ENCODE peak calls at places on chromosomes 6 and 20, in four cellular contexts. C, T, X and Z are unnamed samples.

GRCh38 chr6:121263742-121264141 is 70.5 kb downstream of the TBC1D32 start:
- DNase-seq in X (no peak), T (no peak), C (no peak), Z (no peak)

GRCh38 chr6:33958208-33958862 is 154.5 kb upstream of the MLN start:
- DNase-seq in T (no peak), C (no peak), X (no peak), Z (no peak)

GRCh38 chr20:33554914-33555420 is 65.1 kb downstream of the CBFA2T2 start:
- DNase-seq in C (peak; percentile 33), X (peak; percentile 83), T (no peak), Z (peak; percentile 93)

GRCh38 chr6:13766201-13766634 is 48.1 kb downstream of the MCUR1 start:
- DNase-seq in X (no peak), C (no peak), T (no peak), Z (no peak)

GRCh38 chr6:12567682-12568081 is 148.9 kb upstream of the PHACTR1 start:
- DNase-seq in X (no peak), C (no peak), T (no peak), Z (no peak)

GRCh38 chr6:112931835-112932234 is 584.7 kb downstream of the RFPL4B start:
- DNase-seq in C (no peak), T (no peak), X (no peak), Z (no peak)

GRCh38 chr6:157329829-157330228 is 6.5 kb upstream of the TMEM242 start:
- DNase-seq in C (no peak), T (no peak), X (no peak), Z (no peak)

GRCh38 chr6:109239918-109240321 is 142.3 kb downstream of the CD164 start:
- DNase-seq in C (no peak), X (no peak), T (no peak), Z (no peak)

GRCh38 chr20:6502999-6503398 is 264.5 kb upstream of the BMP2 start:
- DNase-seq in C (no peak), X (no peak), T (no peak), Z (no peak)

GRCh38 chr6:21634582-21634981 is 41.0 kb downstream of the SOX4 start:
- DNase-seq in T (no peak), C (no peak), X (no peak), Z (no peak)

GRCh38 chr6:70604254-70604653 is 37.5 kb downstream of the SDHAF4 start:
- DNase-seq in T (no peak), X (no peak), C (no peak), Z (no peak)

GRCh38 chr6:106995640-106996039 is 21.1 kb upstream of the CD24 start:
- DNase-seq in X (no peak), T (no peak), C (no peak), Z (no peak)

GRCh38 chr6:55916188-55916587 is 40.8 kb upstream of the BMP5 start:
- DNase-seq in T (no peak), X (no peak), C (no peak), Z (no peak)

GRCh38 chr6:69624944-69625343 is 171.9 kb downstream of the LMBRD1 start:
- DNase-seq in C (no peak), T (no peak), X (no peak), Z (no peak)

GRCh38 chr6:105069821-105070445 is 109.9 kb downstream of the POPDC3 start:
- DNase-seq in C (no peak), T (no peak), X (no peak), Z (no peak)

GRCh38 chr6:144580771-144581170 is 295.6 kb downstream of the UTRN start:
- DNase-seq in T (no peak), X (no peak), C (no peak), Z (no peak)

GRCh38 chr6:147506704-147507114 is 1.8 kb upstream of the SAMD5 start:
- DNase-seq in T (no peak), X (no peak), C (peak; percentile 34), Z (peak; percentile 67)

GRCh38 chr20:32449890-32450401 is 91.8 kb downstream of the ASXL1 start:
- DNase-seq in C (no peak), T (no peak), X (no peak), Z (no peak)

GRCh38 chr20:35012227-35013069 is 56.8 kb downstream of the MYH7B start:
- DNase-seq in X (no peak), T (no peak), C (no peak), Z (no peak)